ENCODE peak calls at places on chromosomes 6 and 20, in ten cellular contexts. U is mesendoderm; J is stimulated activated CD8-positive, alpha-beta memory T cell treated with anti-CD3 and anti-CD28 coated beads, Interleukin-7, amount 100 ng/mL, for 24 hours; G is fibroblast of pulmonary artery; R is stimulated activated CD4-positive, alpha-beta T cell treated with anti-CD3 and anti-CD28 coated beads, Interleukin-2, amount 100 ng/mL, for 24 hours; M is progenitor cell of endocrine pancreas; E is activated CD4-positive, alpha-beta T cell treated with anti-CD3 and anti-CD28 coated beads, Interleukin-2, amount 50 U/mL, for 24 hours; K is foreskin melanocyte; F is iris pigment epithelial cell; Y is activated T-cell treated with anti-CD3 and anti-CD28 coated beads for 24 hours. S is an unnamed sample.

GRCh38 chr20:56506103-56506502 is 18.4 kb upstream of the FAM209A start:
- DNase-seq in U (no peak), J (no peak), G (peak; percentile 64), R (no peak), M (no peak), E (no peak), K (peak; percentile 80), F (peak; percentile 31), Y (no peak), S (no peak)

GRCh38 chr6:18135171-18135570 is 12.7 kb upstream of the NHLRC1 start:
- DNase-seq in U (no peak), J (no peak), G (no peak), R (no peak), M (no peak), E (no peak), K (no peak), F (no peak), Y (no peak), S (no peak)

GRCh38 chr20:50510706-50511401 is 671 bp downstream of the PTPN1 start:
- DNase-seq in U (no peak), J (no peak), G (no peak), R (peak; percentile 20), M (no peak), E (no peak), K (no peak), F (no peak), Y (no peak), S (peak; percentile 55)

GRCh38 chr20:32195581-32195980 is 12.0 kb downstream of the PLAGL2 start:
- DNase-seq in U (no peak), J (no peak), G (no peak), R (no peak), M (no peak), E (no peak), K (no peak), F (no peak), Y (no peak), S (no peak)

GRCh38 chr20:5691918-5692618 is 58.1 kb upstream of the SHLD1 start:
- DNase-seq in U (no peak), J (no peak), G (no peak), R (no peak), M (no peak), E (no peak), K (no peak), F (no peak), Y (no peak), S (no peak)

GRCh38 chr20:44398303-44398702 is 42.8 kb downstream of the HNF4A start:
- DNase-seq in U (no peak), J (no peak), G (peak; percentile 89), R (no peak), M (no peak), E (no peak), K (no peak), F (peak; percentile 88), Y (no peak), S (peak; percentile 77)

GRCh38 chr6:132763269-132763668 is 5.6 kb upstream of the VNN2 start:
- DNase-seq in U (peak; percentile 31), J (no peak), G (no peak), R (peak; percentile 26), M (no peak), E (no peak), K (no peak), F (no peak), Y (peak; percentile 24), S (peak; percentile 25)

GRCh38 chr6:167574431-167575097 is 249.7 kb downstream of the TTLL2 start:
- DNase-seq in U (no peak), J (no peak), G (peak; percentile 30), R (no peak), M (no peak), E (no peak), K (no peak), F (no peak), Y (no peak), S (no peak)

S was measured in M059J.